ENCODE peak calls at places on chromosomes 4 and X, in five cellular contexts. L is nephron progenitor cell, Y is erythroblast, J is memory B cell, T is SW480. S is an unnamed sample.

GRCh38 chr4:77009511-77010120 is 60.1 kb downstream of the SEPTIN11 start:
- DNase-seq in J (no peak), T (no peak), L (no peak), Y (no peak), S (no peak)

GRCh38 chrX:113059714-113060113 is 219.1 kb upstream of the AMOT start:
- DNase-seq in T (no peak), J (no peak), Y (no peak), L (no peak), S (no peak)

GRCh38 chr4:101419324-101420135 is 72.2 kb upstream of the PPP3CA start:
- DNase-seq in T (peak; percentile 24), Y (no peak), L (no peak), J (no peak), S (no peak)

GRCh38 chr4:140533951-140534480 is 10.0 kb downstream of the ELMOD2 start:
- DNase-seq in J (no peak), T (no peak), Y (no peak), L (no peak), S (no peak)

GRCh38 chr4:15150636-15151432 is 148.6 kb downstream of the CPEB2 start:
- DNase-seq in T (no peak), L (no peak), Y (peak; percentile 19), J (no peak), S (no peak)

GRCh38 chr4:169305651-169306050 is 34.9 kb upstream of the SH3RF1 start:
- DNase-seq in Y (no peak), L (no peak), T (no peak), J (no peak), S (no peak)

GRCh38 chr4:139154538-139154937 is 22.5 kb downstream of the ELF2 start:
- DNase-seq in J (no peak), T (no peak), Y (peak; percentile 58), L (no peak), S (peak; percentile 66)

GRCh38 chr4:11546391-11547160 is 117.9 kb upstream of the HS3ST1 start:
- DNase-seq in L (no peak), J (no peak), T (no peak), Y (no peak), S (no peak)

S was measured in OCI-M1.